ENCODE peak calls at places on chromosomes 16 and 17, in nine cellular contexts. E is NCI-H2081; G is HTR-8/SVneo; S is PC-9; L is HT-29; K is Right ventricle myocardium superior; J is stimulated activated CD4-positive, alpha-beta T cell treated with anti-CD3 and anti-CD28 coated beads, Interleukin-4, amount 100 ng/mL, for 4 hours; N is A172; X is CD4-positive, CD25-positive, alpha-beta regulatory T cell. V is an unnamed sample.

GRCh38 chr17:46850688-46851028 is 725 bp upstream of the WNT9B start:
- DNase-seq in E (no peak), K (no peak), N (no peak), G (no peak), L (no peak), X (no peak), S (no peak), J (no peak), V (no peak)

GRCh38 chr16:26220894-26221293 is 529.1 kb downstream of the HS3ST4 start:
- DNase-seq in K (no peak), N (no peak), G (no peak), J (no peak), S (no peak), X (no peak), E (no peak), L (no peak), V (no peak)

GRCh38 chr17:19641687-19642372 is 6.7 kb upstream of the ALDH3A2 start:
- DNase-seq in J (no peak), S (no peak), E (no peak), K (no peak), G (no peak), X (no peak), L (no peak), N (peak; percentile 26), V (no peak)

GRCh38 chr17:7446669-7447068 is 1.8 kb downstream of the CHRNB1 start:
- DNase-seq in J (no peak), K (no peak), S (no peak), E (no peak), L (no peak), X (no peak), G (no peak), N (no peak), V (no peak)

GRCh38 chr16:3582276-3583165 is 5.3 kb upstream of the NLRC3 start:
- DNase-seq in X (no peak), J (no peak), S (no peak), N (no peak), K (peak; percentile 26), E (no peak), G (no peak), L (no peak), V (no peak)

GRCh38 chr16:26697826-26698225 is 368.9 kb upstream of the C16orf82 start:
- DNase-seq in G (no peak), N (no peak), S (no peak), L (no peak), J (no peak), K (no peak), X (no peak), E (no peak), V (no peak)

GRCh38 chr16:48539485-48540221 is 70.3 kb downstream of the N4BP1 start:
- DNase-seq in S (no peak), E (no peak), N (no peak), K (no peak), L (no peak), X (no peak), G (no peak), J (no peak), V (no peak)

GRCh38 chr16:56478228-56479049 is 27.1 kb downstream of the OGFOD1 start:
- DNase-seq in J (no peak), K (no peak), L (no peak), S (no peak), X (no peak), E (no peak), G (no peak), N (no peak), V (no peak)

GRCh38 chr16:75494696-75495601 is at the start of gene CHST6:
- DNase-seq in E (no peak), J (peak; percentile 31), L (no peak), G (peak; percentile 65), K (peak; percentile 62), X (no peak), S (no peak), N (no peak), V (no peak)

GRCh38 chr16:79810449-79811189 is 210.1 kb upstream of the MAF start:
- DNase-seq in S (no peak), G (no peak), N (no peak), E (no peak), K (no peak), X (no peak), L (no peak), J (no peak), V (no peak)

GRCh38 chr16:70391881-70392481 is 45.3 kb downstream of the DDX19A start:
- DNase-seq in N (peak; percentile 81), J (no peak), X (no peak), G (no peak), E (no peak), K (no peak), L (no peak), S (no peak), V (no peak)

GRCh38 chr17:13395872-13396271 is 205.9 kb downstream of the HS3ST3A1 start:
- DNase-seq in G (no peak), N (no peak), L (no peak), S (no peak), K (no peak), E (no peak), X (no peak), J (no peak), V (no peak)

GRCh38 chr16:81520151-81520470 is 75.5 kb downstream of the CMIP start:
- DNase-seq in L (no peak), N (no peak), G (no peak), J (no peak), S (no peak), K (no peak), E (no peak), X (no peak), V (no peak)

GRCh38 chr16:49698931-49699715 is 156.8 kb downstream of the ZNF423 start:
- DNase-seq in J (no peak), N (no peak), G (no peak), L (no peak), X (no peak), E (peak; percentile 66), K (peak; percentile 80), S (no peak), V (no peak)

GRCh38 chr17:1068356-1068755 is 71.4 kb downstream of the TIMM22 start:
- DNase-seq in N (no peak), K (peak; percentile 18), J (no peak), S (no peak), E (no peak), X (no peak), L (no peak), G (no peak), V (no peak)

GRCh38 chr16:23959801-23960072 is 124.0 kb downstream of the PRKCB start:
- DNase-seq in N (no peak), S (no peak), G (no peak), E (no peak), K (no peak), J (no peak), X (no peak), L (no peak), V (no peak)

GRCh38 chr16:79492036-79492435 is 108.5 kb downstream of the MAF start:
- DNase-seq in G (no peak), X (no peak), J (no peak), L (no peak), S (no peak), N (no peak), E (no peak), K (no peak), V (no peak)

V was measured in Kasumi-1.